ENCODE peak calls at places on chromosomes 4 and X, in five cellular contexts. F is uterus, R is GM12865, W is right lobe of liver, D is dorsolateral prefrontal cortex. X is an unnamed sample.

GRCh38 chr4:6884341-6884870 is 25.2 kb upstream of the TBC1D14 start:
- DNase-seq in F (no peak), R (no peak), W (no peak), D (no peak), X (no peak)

GRCh38 chr4:146379744-146380143 is 142.0 kb downstream of the SLC10A7 start:
- DNase-seq in F (no peak), R (no peak), W (no peak), D (no peak), X (peak)

GRCh38 chr4:109574443-109574850 is 14.4 kb downstream of the MCUB start:
- DNase-seq in F (no peak), R (no peak), W (no peak), D (no peak), X (peak)

GRCh38 chrX:150899191-150899757 is 806 bp upstream of the CD99L2 start:
- DNase-seq in F (peak), R (peak), W (peak), D (peak), X (peak)

GRCh38 chr4:73707918-73708577 is 32.3 kb upstream of the CXCL8 start:
- DNase-seq in F (peak), R (no peak), W (no peak), D (peak), X (peak)

GRCh38 chr4:139732991-139733555 is 67.5 kb downstream of the MGST2 start:
- DNase-seq in F (no peak), R (no peak), W (no peak), D (no peak), X (no peak)

GRCh38 chr4:17232575-17233253 is 279.2 kb downstream of the QDPR start:
- DNase-seq in F (peak), R (no peak), W (no peak), D (no peak), X (peak)

GRCh38 chr4:118076958-118077766 is 42.9 kb downstream of the NDST3 start:
- DNase-seq in F (no peak), R (peak), W (peak), D (no peak), X (peak)

GRCh38 chr4:106868381-106869035 is 167.6 kb downstream of the DKK2 start:
- DNase-seq in F (no peak), R (no peak), W (no peak), D (no peak), X (peak)

GRCh38 chr4:48109413-48110263 is 24.4 kb downstream of the TXK start:
- DNase-seq in F (no peak), R (peak), W (no peak), D (no peak), X (peak)

GRCh38 chrX:68196939-68197791 is 236.1 kb downstream of the OPHN1 start:
- DNase-seq in F (peak), R (peak), W (peak), D (no peak), X (peak)

GRCh38 chr4:7301846-7302630 is 109.7 kb downstream of the SORCS2 start:
- DNase-seq in F (no peak), R (no peak), W (no peak), D (no peak), X (no peak)

GRCh38 chrX:13008189-13008533 is 33.3 kb downstream of the TMSB4X start:
- DNase-seq in F (no peak), R (peak), W (no peak), D (no peak), X (no peak)

GRCh38 chr4:1809754-1810502 is 16.8 kb downstream of the FGFR3 start:
- DNase-seq in F (no peak), R (peak), W (peak), D (peak), X (peak)

GRCh38 chr4:145808021-145808650 is 128.2 kb downstream of the C4orf51 start:
- DNase-seq in F (peak), R (peak), W (no peak), D (no peak), X (peak)

GRCh38 chr4:2295535-2296442 is 33.9 kb upstream of the MXD4 start:
- DNase-seq in F (no peak), R (no peak), W (peak), D (no peak), X (no peak)

GRCh38 chr4:7876096-7876993 is 63.3 kb downstream of the AFAP1 start:
- DNase-seq in F (peak), R (peak), W (no peak), D (no peak), X (peak)

GRCh38 chr4:39422247-39422646 is 15.5 kb downstream of the KLB start:
- DNase-seq in F (no peak), R (no peak), W (no peak), D (no peak), X (no peak)

GRCh38 chr4:6535706-6536105 is 39.3 kb upstream of the MAN2B2 start:
- DNase-seq in F (no peak), R (no peak), W (no peak), D (no peak), X (no peak)

GRCh38 chrX:100995469-100995868 is 26.0 kb downstream of the ARL13A start:
- DNase-seq in F (no peak), R (no peak), W (no peak), D (peak), X (peak)

GRCh38 chrX:133323450-133323849 is 91.8 kb downstream of the GPC4 start:
- DNase-seq in F (no peak), R (no peak), W (no peak), D (no peak), X (no peak)

GRCh38 chr4:79421483-79421882 is 13.5 kb upstream of the GK2 start:
- DNase-seq in F (no peak), R (no peak), W (no peak), D (no peak), X (no peak)

GRCh38 chrX:129953334-129953648 is 29.1 kb upstream of the BCORL1 start:
- DNase-seq in F (no peak), R (no peak), W (no peak), D (no peak), X (no peak)
- H3K4me3 ChIP-seq in F (peak), R (peak), W (peak), D (peak), X (peak)

DNA sequence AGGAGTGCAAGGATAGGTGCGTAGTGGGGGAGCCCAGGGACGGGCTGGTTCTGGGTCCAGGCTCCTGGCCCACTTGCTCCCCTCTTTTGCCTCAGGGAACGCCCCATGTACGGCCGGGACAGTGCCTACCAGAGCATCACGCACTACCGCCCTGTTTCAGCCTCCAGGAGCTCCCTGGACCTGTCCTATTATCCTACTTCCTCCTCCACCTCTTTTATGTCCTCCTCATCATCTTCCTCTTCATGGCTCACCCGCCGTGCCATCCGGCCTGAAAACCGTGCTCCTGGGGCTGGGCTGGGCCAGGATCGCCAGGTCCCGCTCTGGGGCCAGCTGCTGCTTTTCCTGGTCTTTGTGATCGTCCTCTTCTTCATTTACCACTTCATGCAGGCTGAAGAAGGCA is 1.7 kb downstream of the EMD start:
- DNase-seq in F (no peak), R (no peak), W (no peak), D (no peak), X (no peak)
- H3K4me3 ChIP-seq in F (peak), R (peak), W (no peak), D (peak), X (no peak)

DNA sequence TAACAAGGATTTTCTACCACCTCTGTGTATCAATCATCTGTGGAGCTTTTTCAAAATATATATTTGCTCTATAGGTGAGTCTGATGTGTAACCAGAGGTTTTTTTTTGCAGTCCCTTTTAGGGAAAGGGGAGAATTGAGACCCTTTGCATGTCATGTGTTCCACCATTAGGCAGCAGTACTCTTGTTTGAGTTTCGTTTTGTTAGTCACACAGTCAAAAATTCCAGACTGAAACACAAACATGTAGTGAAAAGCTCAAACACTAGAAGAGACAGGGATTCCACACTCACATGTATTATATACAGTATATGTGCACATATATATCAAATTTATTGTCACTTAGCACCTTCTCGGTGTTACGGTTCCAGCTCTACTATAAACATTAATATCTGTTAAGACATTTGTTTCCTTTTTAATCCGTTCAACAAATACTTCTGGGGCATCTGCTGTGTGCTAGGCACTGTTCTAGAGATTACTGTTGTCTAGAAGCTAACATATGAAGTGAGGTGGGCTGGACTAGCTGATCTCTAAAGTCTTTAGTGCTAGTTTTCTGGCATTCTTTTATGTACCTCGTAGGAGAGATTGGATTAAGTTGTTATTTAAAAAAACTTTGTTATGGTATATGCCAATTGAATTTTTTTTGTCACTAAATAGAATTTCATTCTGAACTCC is 5.5 kb downstream of the USP9X start:
- DNase-seq in F (no peak), R (no peak), W (no peak), D (no peak), X (peak)
- H3K4me3 ChIP-seq in F (no peak), R (peak), W (no peak), D (no peak), X (no peak)

DNA sequence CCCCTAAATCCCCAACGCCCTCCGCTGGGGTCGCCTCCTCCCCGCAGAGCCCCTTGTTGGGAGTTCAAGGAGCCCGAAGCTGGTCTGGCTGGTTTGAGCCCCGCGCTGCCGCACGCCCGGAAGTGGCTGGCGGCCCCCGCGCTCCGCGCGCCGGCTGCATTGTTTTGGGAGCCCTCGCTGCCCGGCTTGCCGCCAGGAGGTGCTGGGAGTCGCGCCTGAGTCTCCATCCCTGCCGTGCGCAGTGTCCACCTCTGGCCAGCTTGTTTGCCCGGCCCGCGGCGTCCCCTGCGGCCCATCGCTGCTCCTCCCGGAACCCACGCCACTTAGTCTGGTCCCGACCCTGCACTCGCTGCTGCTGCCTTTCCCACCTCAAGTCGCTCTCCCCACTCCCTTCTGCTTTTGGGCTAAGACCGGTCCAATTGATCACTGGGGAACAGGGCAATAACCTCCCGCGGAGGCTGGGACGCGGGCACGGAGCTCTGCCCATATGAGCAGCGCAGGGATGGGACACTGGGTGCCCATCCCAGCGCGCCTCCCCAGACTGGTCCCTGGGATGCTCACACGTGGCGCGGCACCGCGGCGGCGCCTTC is 2.2 kb upstream of the SFRP2 start:
- DNase-seq in F (no peak), R (no peak), W (no peak), D (no peak), X (no peak)
- H3K4me3 ChIP-seq in F (no peak), R (no peak), W (no peak), D (peak), X (no peak)

GRCh38 chr4:83626245-83626843 is 90.4 kb downstream of the GPAT3 start:
- DNase-seq in F (no peak), R (no peak), W (no peak), D (no peak), X (no peak)
- H3K4me3 ChIP-seq in F (no peak), R (no peak), W (no peak), D (no peak), X (no peak)

GRCh38 chrX:66016905-66017658 is 22.8 kb downstream of the VSIG4 start:
- DNase-seq in F (no peak), R (peak), W (no peak), D (no peak), X (no peak)

GRCh38 chrX:66015906-66016689 is 23.8 kb downstream of the VSIG4 start:
- DNase-seq in F (no peak), R (peak), W (no peak), D (no peak), X (no peak)

GRCh38 chrX:66019310-66019652 is 20.6 kb downstream of the VSIG4 start:
- DNase-seq in F (no peak), R (no peak), W (no peak), D (no peak), X (no peak)

GRCh38 chrX:66018585-66019309 is 21.1 kb downstream of the VSIG4 start:
- DNase-seq in F (no peak), R (no peak), W (no peak), D (no peak), X (no peak)

GRCh38 chrX:66017659-66018170 is 22.2 kb downstream of the VSIG4 start:
- DNase-seq in F (no peak), R (no peak), W (no peak), D (no peak), X (no peak)
- H3K4me3 ChIP-seq in F (no peak), R (peak), W (no peak), D (no peak), X (no peak)